ENCODE peak calls at places on chromosomes 5 and 9, in four cellular contexts. C is IMR-90; U is hypothalamus; S is activated CD4-positive, alpha-beta T cell treated with anti-CD3 and anti-CD28 coated beads, Interleukin-2, amount 50 U/mL, for 1 hour. P is an unnamed sample.

GRCh38 chr9:136052433-136052880 is 42.6 kb downstream of the NACC2 start:
- DNase-seq in C (no peak), U (peak), S (no peak), P (no peak)

GRCh38 chr9:86217076-86217475 is 42.4 kb downstream of the C9orf153 start:
- DNase-seq in C (no peak), U (no peak), S (no peak), P (no peak)

GRCh38 chr5:179055436-179055835 is 4.7 kb upstream of the ZNF354C start:
- DNase-seq in C (no peak), U (no peak), S (no peak), P (no peak)

GRCh38 chr9:92980085-92980745 is 32.9 kb downstream of the FGD3 start:
- DNase-seq in C (no peak), U (no peak), S (no peak), P (no peak)

GRCh38 chr9:91177661-91178280 is 183.9 kb downstream of the AUH start:
- DNase-seq in C (peak), U (no peak), S (no peak), P (no peak)

GRCh38 chr9:68637020-68637419 is 68.0 kb upstream of the PIP5K1B start:
- DNase-seq in C (no peak), U (no peak), S (no peak), P (no peak)

GRCh38 chr9:21465859-21466518 is 16.1 kb downstream of the IFNE start:
- DNase-seq in C (peak), U (no peak), S (no peak), P (no peak)

GRCh38 chr5:139811076-139811607 is 15.5 kb downstream of the PSD2 start:
- DNase-seq in C (no peak), U (no peak), S (no peak), P (no peak)

GRCh38 chr9:26657958-26658357 is 234.6 kb downstream of the CAAP1 start:
- DNase-seq in C (no peak), U (no peak), S (no peak), P (no peak)

GRCh38 chr5:130884033-130884432 is 281.0 kb downstream of the HINT1 start:
- DNase-seq in C (no peak), U (no peak), S (no peak), P (no peak)

GRCh38 chr9:35774907-35775635 is 16.3 kb upstream of the NPR2 start:
- DNase-seq in C (no peak), U (no peak), S (no peak), P (no peak)

GRCh38 chr5:10151656-10152055 is 98.0 kb downstream of the ATPSCKMT start:
- DNase-seq in C (peak), U (no peak), S (no peak), P (no peak)

GRCh38 chr9:109745335-109746283 is 34.4 kb upstream of the PALM2AKAP2 start:
- DNase-seq in C (peak), U (no peak), S (no peak), P (peak)

GRCh38 chr5:169424279-169424955 is 123.5 kb upstream of the SLIT3 start:
- DNase-seq in C (no peak), U (no peak), S (no peak), P (no peak)

GRCh38 chr5:170336065-170336464 is 38.5 kb upstream of the LCP2 start:
- DNase-seq in C (no peak), U (no peak), S (no peak), P (no peak)

GRCh38 chr5:68077349-68077894 is 138.1 kb upstream of the PIK3R1 start:
- DNase-seq in C (no peak), U (no peak), S (no peak), P (no peak)

GRCh38 chr5:103013933-103014552 is 105.9 kb downstream of the GIN1 start:
- DNase-seq in C (peak), U (no peak), S (no peak), P (no peak)

GRCh38 chr5:83711982-83712601 is 8.6 kb downstream of the HAPLN1 start:
- DNase-seq in C (peak), U (no peak), S (no peak), P (no peak)

GRCh38 chr9:96085536-96086143 is 210.1 kb downstream of the ERCC6L2 start:
- DNase-seq in C (no peak), U (no peak), S (no peak), P (no peak)

GRCh38 chr9:126488881-126489404 is 124.8 kb upstream of the LMX1B start:
- DNase-seq in C (no peak), U (no peak), S (no peak), P (no peak)

P was measured in amygdala.